ENCODE peak calls at places on chromosomes 4 and X, in four cellular contexts. I is stimulated activated CD8-positive, alpha-beta memory T cell treated with anti-CD3 and anti-CD28 coated beads, Interleukin-2, amount 100 ng/mL, for 48 hours; Y is frontal cortex; G is SK-N-DZ. L is an unnamed sample.

GRCh38 chr4:29722253-29722652 is 997.9 kb upstream of the PCDH7 start:
- DNase-seq in I (no peak), Y (no peak), G (no peak), L (no peak)

GRCh38 chr4:109315818-109316217 is 13.4 kb upstream of the COL25A1 start:
- DNase-seq in I (no peak), Y (no peak), G (no peak), L (no peak)

GRCh38 chr4:54709281-54709854 is 51.6 kb downstream of the KIT start:
- DNase-seq in I (no peak), Y (no peak), G (no peak), L (no peak)

GRCh38 chrX:152915541-152916241 is 17.8 kb downstream of the ZNF185 start:
- DNase-seq in I (no peak), Y (peak), G (peak), L (no peak)

GRCh38 chr4:90120037-90120436 is 7.2 kb upstream of the CCSER1 start:
- DNase-seq in I (no peak), Y (no peak), G (no peak), L (no peak)

GRCh38 chr4:22637306-22637705 is 55.4 kb upstream of the GBA3 start:
- DNase-seq in I (no peak), Y (no peak), G (no peak), L (no peak)

GRCh38 chr4:108170729-108171540 is 2.2 kb upstream of the LEF1 start:
- DNase-seq in I (no peak), Y (no peak), G (no peak), L (no peak)

GRCh38 chrX:34559325-34559724 is 97.8 kb downstream of the TMEM47 start:
- DNase-seq in I (no peak), Y (no peak), G (no peak), L (no peak)

GRCh38 chr4:119039779-119040178 is 95.9 kb upstream of the MYOZ2 start:
- DNase-seq in I (no peak), Y (no peak), G (no peak), L (no peak)

GRCh38 chr4:87657525-87657924 is 7.4 kb downstream of the DMP1 start:
- DNase-seq in I (no peak), Y (no peak), G (no peak), L (peak)

GRCh38 chr4:185803015-185803414 is 9.0 kb downstream of the SORBS2 start:
- DNase-seq in I (no peak), Y (no peak), G (peak), L (no peak)

GRCh38 chr4:19455850-19456602 is 795.7 kb upstream of the SLIT2 start:
- DNase-seq in I (no peak), Y (no peak), G (no peak), L (no peak)

GRCh38 chr4:182089326-182089725 is 153.9 kb upstream of the TENM3 start:
- DNase-seq in I (no peak), Y (no peak), G (no peak), L (no peak)

GRCh38 chr4:103948244-103949018 is 228.6 kb upstream of the TACR3 start:
- DNase-seq in I (no peak), Y (no peak), G (no peak), L (no peak)

GRCh38 chr4:1058198-1058996 is 47.0 kb downstream of the FGFRL1 start:
- DNase-seq in I (no peak), Y (no peak), G (no peak), L (no peak)

GRCh38 chr4:158159054-158159717 is 13.6 kb downstream of the GASK1B start:
- DNase-seq in I (no peak), Y (no peak), G (no peak), L (no peak)

GRCh38 chr4:98341309-98341708 is 80.1 kb downstream of the RAP1GDS1 start:
- DNase-seq in I (no peak), Y (no peak), G (peak), L (no peak)

GRCh38 chr4:10205223-10205622 is 88.6 kb upstream of the WDR1 start:
- DNase-seq in I (no peak), Y (no peak), G (no peak), L (peak)

GRCh38 chr4:33062155-33062554 is 2342.0 kb downstream of the PCDH7 start:
- DNase-seq in I (no peak), Y (no peak), G (no peak), L (no peak)